ENCODE peak calls at places on chromosomes 4 and X, in nine cellular contexts. W is effector CD4-positive, alpha-beta T cell; X is fibroblast of the conjunctiva; J is activated CD4-positive, alpha-beta T cell treated with anti-CD3 and anti-CD28 coated beads, Interleukin-2, amount 10 ng/mL, durations not matched to agents 7 days and 5 days; V is left lobe of liver; P is fibroblast of the aortic adventitia; H is central memory CD4-positive, alpha-beta T cell; Q is activated T-cell treated with anti-CD3 and anti-CD28 coated beads for 48 hours; O is astrocyte of the cerebellum. K is an unnamed sample.

GRCh38 chrX:41273638-41274037 is 60.3 kb upstream of the DDX3X start:
- DNase-seq in W (no peak), X (no peak), J (no peak), V (no peak), P (peak), H (no peak), Q (no peak), O (peak), K (no peak)

GRCh38 chr4:78057600-78058560 is 757 bp downstream of the FRAS1 start:
- DNase-seq in W (peak), X (peak), J (peak), V (peak), P (peak), H (no peak), Q (peak), O (no peak), K (peak)

GRCh38 chr4:180664766-180665368 is 1578.3 kb upstream of the TENM3 start:
- DNase-seq in W (peak), X (peak), J (peak), V (peak), P (peak), H (peak), Q (peak), O (peak), K (peak)

GRCh38 chrX:11757729-11758399 is at the start of gene MSL3:
- DNase-seq in W (peak), X (peak), J (no peak), V (peak), P (peak), H (peak), Q (peak), O (no peak), K (peak)

GRCh38 chrX:72021975-72022374 is 109.7 kb downstream of the RTL5 start:
- DNase-seq in W (no peak), X (no peak), J (no peak), V (no peak), P (no peak), H (peak), Q (no peak), O (no peak), K (no peak)

GRCh38 chrX:38860106-38861013 is 59.1 kb downstream of the MID1IP1 start:
- DNase-seq in W (no peak), X (no peak), J (no peak), V (no peak), P (no peak), H (no peak), Q (peak), O (no peak), K (no peak)

GRCh38 chr4:147339116-147339515 is 141.8 kb upstream of the EDNRA start:
- DNase-seq in W (no peak), X (no peak), J (no peak), V (no peak), P (no peak), H (no peak), Q (no peak), O (no peak), K (no peak)

GRCh38 chr4:52600275-52600674 is 58.8 kb downstream of the USP46 start:
- DNase-seq in W (no peak), X (no peak), J (no peak), V (no peak), P (no peak), H (no peak), Q (no peak), O (no peak), K (no peak)

GRCh38 chr4:80266902-80267380 is 477 bp downstream of the FGF5 start:
- DNase-seq in W (no peak), X (no peak), J (no peak), V (no peak), P (peak), H (no peak), Q (no peak), O (no peak), K (no peak)

GRCh38 chr4:108172231-108172779 is 3.6 kb upstream of the LEF1 start:
- DNase-seq in W (peak), X (no peak), J (no peak), V (no peak), P (no peak), H (peak), Q (peak), O (no peak), K (peak)

GRCh38 chr4:144355809-144356757 is 215.6 kb upstream of the GYPA start:
- DNase-seq in W (no peak), X (peak), J (no peak), V (no peak), P (peak), H (no peak), Q (no peak), O (peak), K (peak)

GRCh38 chrX:77448170-77448569 is 981 bp downstream of the FGF16 start:
- DNase-seq in W (no peak), X (no peak), J (no peak), V (no peak), P (no peak), H (no peak), Q (no peak), O (no peak), K (no peak)

GRCh38 chr4:164779080-164779479 is 25.1 kb downstream of the SMIM31 start:
- DNase-seq in W (no peak), X (no peak), J (no peak), V (no peak), P (no peak), H (no peak), Q (no peak), O (no peak), K (no peak)

GRCh38 chr4:118967393-118967792 is 78.7 kb downstream of the SYNPO2 start:
- DNase-seq in W (no peak), X (peak), J (no peak), V (no peak), P (peak), H (no peak), Q (no peak), O (peak), K (no peak)

GRCh38 chr4:171847751-171848150 is 34.5 kb downstream of the GALNTL6 start:
- DNase-seq in W (no peak), X (no peak), J (no peak), V (no peak), P (no peak), H (no peak), Q (no peak), O (no peak), K (no peak)

GRCh38 chrX:8971116-8971515 is 62.8 kb downstream of the FAM9B start:
- DNase-seq in W (no peak), X (peak), J (peak), V (no peak), P (peak), H (peak), Q (no peak), O (peak), K (peak)

GRCh38 chr4:55397024-55397520 is 1.3 kb downstream of the TMEM165 start:
- DNase-seq in W (no peak), X (no peak), J (no peak), V (no peak), P (no peak), H (peak), Q (no peak), O (no peak), K (peak)

GRCh38 chr4:113064244-113064643 is 14.8 kb downstream of the ANK2 start:
- DNase-seq in W (no peak), X (no peak), J (no peak), V (no peak), P (no peak), H (no peak), Q (no peak), O (no peak), K (no peak)

GRCh38 chr4:2105559-2105958 is 46.4 kb downstream of the NAT8L start:
- DNase-seq in W (no peak), X (no peak), J (no peak), V (no peak), P (peak), H (no peak), Q (no peak), O (no peak), K (no peak)

GRCh38 chr4:105473340-105474109 is at the start of gene PPA2:
- DNase-seq in W (peak), X (peak), J (peak), V (peak), P (peak), H (peak), Q (peak), O (peak), K (peak)

GRCh38 chr4:56655627-56656345 is 25.3 kb downstream of the HOPX start:
- DNase-seq in W (no peak), X (no peak), J (peak), V (no peak), P (no peak), H (no peak), Q (peak), O (no peak), K (no peak)

GRCh38 chr4:13559414-13559813 is 15.1 kb upstream of the NKX3-2 start:
- DNase-seq in W (no peak), X (no peak), J (no peak), V (no peak), P (peak), H (no peak), Q (no peak), O (peak), K (no peak)

GRCh38 chrX:118614150-118614549 is 113.3 kb upstream of the IL13RA1 start:
- DNase-seq in W (no peak), X (no peak), J (no peak), V (no peak), P (no peak), H (no peak), Q (no peak), O (no peak), K (no peak)

GRCh38 chr4:62881210-62881609 is 1528.0 kb downstream of the TECRL start:
- DNase-seq in W (no peak), X (no peak), J (no peak), V (no peak), P (no peak), H (no peak), Q (no peak), O (no peak), K (no peak)

GRCh38 chr4:176622251-176622968 is 170.3 kb downstream of the VEGFC start:
- DNase-seq in W (no peak), X (peak), J (no peak), V (no peak), P (peak), H (no peak), Q (no peak), O (no peak), K (no peak)

GRCh38 chrX:110915579-110915978 is 120.0 kb upstream of the CHRDL1 start:
- DNase-seq in W (no peak), X (no peak), J (no peak), V (no peak), P (peak), H (no peak), Q (no peak), O (no peak), K (no peak)

GRCh38 chr4:174136013-174136412 is 147.5 kb downstream of the FBXO8 start:
- DNase-seq in W (no peak), X (no peak), J (no peak), V (no peak), P (peak), H (no peak), Q (no peak), O (no peak), K (no peak)

GRCh38 chr4:17206829-17207773 is 304.8 kb downstream of the QDPR start:
- DNase-seq in W (no peak), X (no peak), J (no peak), V (no peak), P (peak), H (no peak), Q (no peak), O (no peak), K (no peak)

GRCh38 chrX:72461766-72462165 is 110.9 kb downstream of the HDAC8 start:
- DNase-seq in W (no peak), X (peak), J (no peak), V (no peak), P (peak), H (no peak), Q (no peak), O (no peak), K (no peak)

K was measured in MM.1S.